ENCODE peak calls at places on chromosome 13, in six cellular contexts. J, M, O, S, P and I are unnamed samples.

GRCh38 chr13:103639326-103639725 is 573.1 kb upstream of the SLC10A2 start:
- DNase-seq in J (no peak), M (no peak), O (no peak), S (no peak), P (no peak), I (no peak)

GRCh38 chr13:51549050-51549449 is 35.2 kb upstream of the WDFY2 start:
- DNase-seq in J (peak), M (no peak), O (peak), S (peak), P (peak), I (peak)

GRCh38 chr13:80276371-80277289 is 64.3 kb downstream of the SPRY2 start:
- DNase-seq in J (no peak), M (peak), O (peak), S (no peak), P (no peak), I (peak)

GRCh38 chr13:70310720-70311119 is 202.5 kb upstream of the KLHL1 start:
- DNase-seq in J (peak), M (peak), O (peak), S (no peak), P (no peak), I (peak)

GRCh38 chr13:50761406-50761805 is 82.1 kb downstream of the DLEU7 start:
- DNase-seq in J (no peak), M (no peak), O (no peak), S (no peak), P (no peak), I (no peak)

GRCh38 chr13:44402902-44403719 is 29.5 kb downstream of the SERP2 start:
- DNase-seq in J (no peak), M (no peak), O (no peak), S (no peak), P (no peak), I (no peak)

GRCh38 chr13:43170497-43170896 is 147.1 kb downstream of the DNAJC15 start:
- DNase-seq in J (no peak), M (no peak), O (no peak), S (no peak), P (no peak), I (peak)

GRCh38 chr13:29908917-29909755 is 58.7 kb upstream of the UBL3 start:
- DNase-seq in J (no peak), M (no peak), O (no peak), S (no peak), P (no peak), I (no peak)

GRCh38 chr13:33611016-33611805 is 206.7 kb upstream of the RFC3 start:
- DNase-seq in J (no peak), M (peak), O (peak), S (no peak), P (no peak), I (no peak)

GRCh38 chr13:51806571-51806970 is 2.6 kb upstream of the DHRS12 start:
- DNase-seq in J (peak), M (peak), O (no peak), S (peak), P (no peak), I (peak)

GRCh38 chr13:65292488-65292901 is 1937.6 kb downstream of the PCDH9 start:
- DNase-seq in J (peak), M (peak), O (no peak), S (no peak), P (no peak), I (no peak)

GRCh38 chr13:80341771-80342271 is 895 bp upstream of the SPRY2 start:
- DNase-seq in J (peak), M (peak), O (peak), S (no peak), P (no peak), I (peak)

GRCh38 chr13:93727301-93728141 is 500.9 kb downstream of the GPC6 start:
- DNase-seq in J (no peak), M (no peak), O (peak), S (no peak), P (no peak), I (no peak)

GRCh38 chr13:26255717-26256277 is 1.9 kb downstream of the CDK8 start:
- DNase-seq in J (peak), M (peak), O (peak), S (no peak), P (no peak), I (peak)

GRCh38 chr13:107301724-107302374 is 733.9 kb upstream of the ARGLU1 start:
- DNase-seq in J (no peak), M (peak), O (no peak), S (no peak), P (no peak), I (peak)

GRCh38 chr13:113813749-113814434 is 50.0 kb downstream of the GAS6 start:
- DNase-seq in J (no peak), M (peak), O (no peak), S (no peak), P (no peak), I (no peak)

GRCh38 chr13:42780044-42780443 is 1.3 kb upstream of the FAM216B start:
- DNase-seq in J (no peak), M (no peak), O (no peak), S (no peak), P (no peak), I (no peak)

GRCh38 chr13:98144501-98145350 is 1.8 kb downstream of the FARP1 start:
- DNase-seq in J (peak), M (peak), O (peak), S (no peak), P (no peak), I (no peak)
- TF ChIP-seq MYC in J (no peak), M (no peak), O (no peak), S (no peak), P (no peak), I (no peak)

GRCh38 chr13:35512271-35512920 is 35.9 kb upstream of the MAB21L1 start:
- DNase-seq in J (no peak), M (peak), O (no peak), S (no peak), P (no peak), I (peak)

GRCh38 chr13:35518337-35518736 is 41.8 kb upstream of the MAB21L1 start:
- DNase-seq in J (no peak), M (no peak), O (no peak), S (no peak), P (no peak), I (no peak)

GRCh38 chr13:35514166-35514565 is 37.7 kb upstream of the MAB21L1 start:
- DNase-seq in J (no peak), M (no peak), O (no peak), S (no peak), P (no peak), I (no peak)

DNA sequence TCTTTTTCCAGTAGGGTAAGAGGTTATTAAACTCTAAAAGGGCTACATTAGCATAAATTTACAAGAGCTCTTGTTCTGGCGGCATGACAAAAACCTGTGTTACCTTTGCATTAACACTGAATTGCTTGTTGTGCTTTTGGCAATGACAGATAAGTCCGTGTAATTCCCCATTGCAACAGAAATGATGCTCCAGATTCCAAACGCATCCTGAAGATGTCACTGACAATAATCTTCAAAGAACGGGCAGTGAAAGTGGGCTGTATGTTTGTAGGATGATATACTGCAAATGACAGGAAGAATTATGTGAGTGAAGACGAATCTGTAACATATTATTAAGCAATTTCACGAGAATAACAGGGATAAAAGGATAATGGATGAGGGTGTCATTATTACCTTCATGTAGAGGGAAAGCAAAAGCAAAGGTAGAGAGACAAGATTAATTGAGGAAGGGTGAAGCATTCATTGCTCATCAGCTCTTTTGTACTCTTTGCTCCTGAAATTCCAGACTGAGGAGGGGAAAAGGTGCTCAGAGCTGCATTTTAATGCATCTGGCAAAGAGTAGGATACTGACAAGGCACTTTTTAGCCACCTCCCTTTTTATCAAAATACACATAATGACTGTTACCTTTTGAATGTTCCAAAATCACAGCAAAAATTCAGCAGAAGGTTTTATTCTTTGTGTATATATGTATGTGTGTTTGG is 38.5 kb upstream of the MAB21L1 start:
- DNase-seq in J (no peak), M (no peak), O (no peak), S (no peak), P (no peak), I (no peak)
- TF ChIP-seq CTCF in J (no peak), M (no peak), O (no peak), S (no peak), P (no peak), I (no peak)

DNA sequence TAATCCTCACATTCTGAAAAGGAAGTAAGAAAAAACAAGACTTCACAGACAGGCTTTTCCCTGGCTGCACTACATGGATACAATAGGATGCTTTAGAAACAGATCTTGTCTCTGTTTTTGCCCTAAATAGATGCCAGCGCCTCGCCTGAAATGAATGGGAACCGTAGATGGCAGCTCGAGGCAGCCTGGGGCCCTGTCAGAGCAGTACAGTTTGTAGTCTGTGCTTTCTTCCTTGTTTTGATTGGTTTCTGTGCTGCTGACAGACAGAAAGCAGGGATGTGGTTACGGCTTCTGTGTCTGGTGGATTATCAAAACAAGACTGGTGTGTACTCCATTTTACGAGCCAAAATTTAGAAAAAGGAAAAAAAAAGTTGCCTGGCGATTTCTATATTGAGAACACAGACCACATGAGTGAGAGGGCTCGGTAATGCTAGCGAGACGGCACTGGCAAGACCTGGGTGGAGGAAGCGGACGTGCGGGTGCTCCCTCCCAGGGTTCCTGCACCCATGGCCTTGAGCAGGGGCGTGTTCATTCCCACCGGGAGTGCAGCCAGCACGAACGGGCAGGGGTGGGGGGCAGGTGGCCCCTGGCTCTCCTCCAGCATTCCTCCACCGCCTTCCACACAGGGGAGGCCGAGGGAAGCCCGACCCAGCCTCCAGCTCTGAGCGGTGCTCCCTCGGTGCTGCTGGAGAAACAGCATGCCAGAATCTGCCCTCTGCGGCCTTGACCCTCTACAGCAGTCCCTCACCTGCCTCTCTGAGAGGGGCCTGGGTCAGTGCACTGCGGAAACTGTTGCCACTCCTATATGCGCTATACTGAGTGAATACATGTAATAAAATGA is 37.5 kb upstream of the C1QTNF9 start:
- DNase-seq in J (no peak), M (peak), O (peak), S (no peak), P (peak), I (peak)
- TF ChIP-seq MYC in J (no peak), M (no peak), O (peak), S (no peak), P (no peak), I (no peak)

DNA sequence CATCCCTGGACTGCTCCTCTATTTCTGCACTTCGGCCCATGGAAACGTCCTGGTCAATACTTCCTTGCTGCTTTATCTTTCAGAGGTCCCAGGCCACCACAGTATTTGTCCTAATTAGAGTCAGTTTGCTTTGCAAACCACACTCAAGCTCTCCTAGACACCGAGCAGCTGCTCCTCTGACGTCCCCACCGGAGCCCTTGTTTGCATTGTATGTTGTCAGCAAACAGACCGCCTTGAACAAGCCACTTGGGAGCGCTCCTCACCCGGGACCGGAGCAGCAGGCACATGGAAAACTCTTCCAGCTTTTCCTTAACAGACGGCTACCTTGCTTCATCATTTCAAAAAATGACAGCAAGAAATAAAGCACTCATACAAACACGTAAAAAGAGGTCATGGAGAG is 51.5 kb upstream of the GTF3A start:
- DNase-seq in J (peak), M (no peak), O (peak), S (no peak), P (no peak), I (no peak)
- TF ChIP-seq CTCF in J (no peak), M (no peak), O (peak), S (no peak), P (no peak), I (no peak)

GRCh38 chr13:52809310-52809769 is 39.1 kb downstream of the PCDH8 start:
- DNase-seq in J (peak), M (peak), O (peak), S (peak), P (peak), I (peak)
- TF ChIP-seq MYC in J (no peak), M (no peak), O (no peak), S (no peak), P (no peak), I (peak)

GRCh38 chr13:23899555-23899954 is 2.3 kb upstream of the C1QTNF9B start:
- DNase-seq in J (peak), M (peak), O (peak), S (no peak), P (no peak), I (peak)
- TF ChIP-seq CTCF in J (peak), M (peak), O (peak), S (peak), P (peak), I (peak)

GRCh38 chr13:111153279-111153976 is 38.3 kb downstream of the ARHGEF7 start:
- DNase-seq in J (peak), M (peak), O (peak), S (peak), P (no peak), I (peak)
- TF ChIP-seq MYC in J (no peak), M (no peak), O (peak), S (peak), P (no peak), I (peak)

DNA sequence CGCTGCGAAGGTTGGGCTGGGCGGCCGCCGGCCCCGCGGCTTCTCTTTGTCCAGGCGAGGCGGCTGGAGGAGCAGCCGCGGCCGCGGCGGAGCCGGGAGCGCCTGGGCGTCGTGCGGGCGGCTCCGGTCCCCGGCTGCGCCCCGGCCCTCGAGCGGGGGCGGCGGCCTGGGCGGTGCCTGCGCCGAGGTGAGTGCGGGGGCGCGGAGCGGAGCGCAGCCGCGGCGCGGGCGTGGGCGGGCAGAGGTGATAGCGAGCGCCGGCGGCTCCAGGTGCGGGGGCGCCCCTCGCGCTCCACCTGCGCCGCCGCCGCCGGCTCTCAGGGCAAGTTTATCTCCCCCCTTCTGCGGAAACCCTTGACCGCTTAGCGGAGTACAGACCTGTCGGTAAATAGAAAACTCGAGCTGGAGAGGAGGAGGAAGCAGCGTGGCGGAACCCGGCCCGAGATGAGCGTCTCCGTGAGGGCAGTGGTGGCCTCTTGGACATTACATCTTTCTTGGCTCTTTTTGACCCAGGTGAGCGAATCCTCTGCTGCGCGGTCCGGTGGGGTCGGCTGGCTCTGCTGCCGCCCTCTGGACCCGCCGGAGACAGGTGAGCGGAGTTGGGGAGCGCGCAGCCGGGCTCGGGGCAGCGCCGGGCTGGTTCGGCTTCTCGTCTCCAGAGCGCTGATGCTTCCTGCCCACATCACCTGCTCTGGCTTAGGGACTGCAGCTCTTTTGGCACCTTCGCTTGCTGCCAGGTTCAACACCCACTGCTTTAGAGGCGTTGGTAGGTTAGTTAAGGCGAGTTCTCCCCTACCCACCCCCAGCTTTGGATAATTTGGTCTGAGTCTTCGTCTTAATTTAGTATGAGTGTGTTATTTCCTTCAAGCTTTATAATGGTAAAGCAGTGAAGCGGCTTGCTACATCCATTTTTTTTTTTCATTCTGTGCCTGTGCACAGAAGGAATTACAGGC is at the start of gene MTUS2:
- DNase-seq in J (no peak), M (peak), O (no peak), S (peak), P (no peak), I (no peak)
- TF ChIP-seq CTCF in J (no peak), M (no peak), O (no peak), S (no peak), P (no peak), I (no peak)